ENCODE peak calls at places on chromosome 19, in six cellular contexts. N, V, R, J, C and G are unnamed samples. For H3K36me3, the result is how much of the 10 kb centered on the place peaks cover.

GRCh38 chr19:51195616-51196015 is 29.3 kb upstream of the CD33 start:
- DNase-seq in R (no peak), V (no peak), C (no peak), J (no peak), N (no peak), G (peak)

GRCh38 chr19:18319591-18320135 is 3.2 kb downstream of the LSM4 start:
- DNase-seq in N (peak), V (peak), R (no peak), C (no peak), J (no peak), G (no peak)

GRCh38 chr19:52176574-52176973 is 5.2 kb upstream of the ZNF836 start:
- DNase-seq in R (no peak), C (no peak), V (peak), J (no peak), N (no peak), G (no peak)

GRCh38 chr19:29502581-29502850 is 23.3 kb upstream of the VSTM2B start:
- DNase-seq in C (no peak), N (no peak), J (no peak), V (no peak), R (no peak), G (no peak)

GRCh38 chr19:19758164-19758563 is 25.3 kb upstream of the ZNF14 start:
- DNase-seq in N (no peak), R (no peak), J (no peak), V (no peak), C (no peak), G (no peak)

GRCh38 chr19:40279761-40280607 is 5.2 kb downstream of the AKT2 start:
- DNase-seq in R (no peak), V (no peak), J (no peak), C (no peak), N (no peak), G (no peak)

GRCh38 chr19:45884682-45885555 is 1.0 kb downstream of the IRF2BP1 start:
- DNase-seq in R (no peak), C (peak), V (peak), N (peak), J (no peak), G (no peak)

GRCh38 chr19:29855771-29856510 is 44.1 kb downstream of the CCNE1 start:
- DNase-seq in R (no peak), C (no peak), J (no peak), N (no peak), V (no peak), G (no peak)

GRCh38 chr19:16521715-16522289 is 20.4 kb downstream of the CHERP start:
- DNase-seq in N (no peak), C (no peak), R (no peak), V (no peak), J (no peak), G (no peak)

GRCh38 chr19:30664358-30665058 is 292.3 kb downstream of the ZNF536 start:
- DNase-seq in V (peak), J (no peak), C (no peak), N (peak), R (no peak), G (no peak)

GRCh38 chr19:7397687-7398086 is 49.0 kb downstream of the ARHGEF18 start:
- DNase-seq in C (no peak), N (no peak), J (no peak), R (no peak), V (no peak), G (no peak)

GRCh38 chr19:11659612-11660011 is 62.3 kb downstream of the ZNF627 start:
- DNase-seq in R (no peak), V (no peak), N (no peak), J (no peak), C (no peak), G (no peak)

GRCh38 chr19:23070353-23070781 is 46.5 kb upstream of the ZNF730 start:
- DNase-seq in J (peak), R (no peak), C (peak), V (no peak), N (no peak), G (peak)

GRCh38 chr19:53432088-53432661 is 391 bp downstream of the ZNF761 start:
- DNase-seq in J (peak), R (no peak), C (no peak), N (no peak), V (peak), G (peak)

GRCh38 chr19:49282184-49282583 is 42.8 kb downstream of the SLC6A16 start:
- DNase-seq in R (no peak), V (no peak), C (no peak), J (no peak), N (no peak), G (no peak)

GRCh38 chr19:50708179-50708879 is 11.3 kb downstream of the SHANK1 start:
- DNase-seq in J (no peak), V (no peak), N (no peak), R (no peak), C (no peak), G (no peak)

GRCh38 chr19:49430678-49431329 is 5.6 kb downstream of the GFY start:
- DNase-seq in V (no peak), J (peak), R (no peak), C (no peak), N (no peak), G (no peak)

GRCh38 chr19:44820648-44821609 is 12.0 kb downstream of the BCAM start:
- DNase-seq in C (no peak), R (no peak), V (no peak), J (no peak), N (no peak), G (peak)

GRCh38 chr19:5923356-5923755 is 9.3 kb downstream of the CAPS start:
- DNase-seq in N (no peak), R (no peak), V (no peak), J (no peak), C (no peak), G (no peak)

GRCh38 chr19:999379-999719 is 870 bp upstream of the GRIN3B start:
- DNase-seq in N (no peak), V (no peak), C (no peak), R (no peak), J (no peak), G (no peak)

GRCh38 chr19:39363909-39364457 is 21.8 kb downstream of the SAMD4B start:
- DNase-seq in C (no peak), R (no peak), N (no peak), J (no peak), V (no peak), G (no peak)

GRCh38 chr19:39937094-39937493 is 2.7 kb upstream of the FCGBP start:
- DNase-seq in C (no peak), V (no peak), R (no peak), N (no peak), J (no peak), G (no peak)

GRCh38 chr19:33395561-33396550 is 22.3 kb downstream of the CEBPG start:
- DNase-seq in V (peak), C (no peak), N (peak), R (no peak), J (no peak), G (peak)

GRCh38 chr19:19436137-19436691 is 30.7 kb downstream of the GATAD2A start:
- DNase-seq in J (no peak), N (no peak), R (no peak), V (no peak), C (no peak), G (no peak)

GRCh38 chr19:41205995-41206394 is 13.0 kb downstream of the CYP2S1 start:
- DNase-seq in V (no peak), R (no peak), J (no peak), C (no peak), N (no peak), G (no peak)

GRCh38 chr19:18415177-18415867 is 3.9 kb upstream of the SSBP4 start:
- DNase-seq in J (peak), C (peak), V (no peak), N (no peak), R (no peak), G (no peak)

GRCh38 chr19:10828981-10829821 is 6.8 kb downstream of the TMED1 start:
- DNase-seq in J (no peak), V (no peak), R (no peak), C (no peak), N (no peak), G (peak)

GRCh38 chr19:46840157-46840942 is 10.3 kb downstream of the AP2S1 start:
- DNase-seq in R (no peak), J (no peak), N (no peak), C (no peak), V (peak), G (peak)

GRCh38 chr19:51809787-51810186 is 14.8 kb downstream of the FPR3 start:
- DNase-seq in R (no peak), C (no peak), J (no peak), V (no peak), N (no peak), G (no peak)

GRCh38 chr19:16661480-16662034 is 618 bp downstream of the TMEM38A start:
- DNase-seq in N (no peak), C (peak), J (peak), R (no peak), V (peak), G (peak)

GRCh38 chr19:49999371-50000010 is 25.7 kb downstream of the VRK3 start:
- DNase-seq in J (no peak), R (no peak), N (no peak), V (no peak), C (no peak), G (no peak)

GRCh38 chr19:15479391-15480345 is at the start of gene PGLYRP2:
- DNase-seq in R (no peak), V (peak), J (no peak), N (peak), C (peak), G (peak)

GRCh38 chr19:6668696-6669095 is 1.3 kb downstream of the TNFSF14 start:
- DNase-seq in J (no peak), V (no peak), R (no peak), N (no peak), C (no peak), G (no peak)

GRCh38 chr19:39677931-39678889 is 22.5 kb downstream of the LGALS16 start:
- DNase-seq in C (peak), R (no peak), J (no peak), N (peak), V (peak), G (no peak)

GRCh38 chr19:51295382-51296126 is 15.9 kb upstream of the IGLON5 start:
- DNase-seq in V (no peak), R (no peak), J (peak), N (no peak), C (no peak), G (no peak)

GRCh38 chr19:35725216-35725861 is 7.5 kb downstream of the KMT2B start:
- DNase-seq in N (no peak), C (no peak), V (no peak), R (no peak), J (no peak), G (no peak)
- H3K36me3 ChIP-seq in N (under half), C (under half), V (half or more), R (half or more), J (half or more), G (half or more)

GRCh38 chr19:2259331-2259730 is 3.1 kb upstream of the JSRP1 start:
- DNase-seq in R (no peak), C (no peak), N (no peak), J (no peak), V (no peak), G (no peak)

GRCh38 chr19:2255112-2255845 is 938 bp downstream of the JSRP1 start:
- DNase-seq in R (no peak), V (no peak), J (no peak), C (no peak), N (no peak), G (peak)

GRCh38 chr19:2254052-2254872 is 2.0 kb downstream of the JSRP1 start:
- DNase-seq in C (no peak), V (no peak), R (no peak), J (no peak), N (no peak), G (no peak)

GRCh38 chr19:2253106-2254051 is 2.8 kb downstream of the JSRP1 start:
- DNase-seq in N (no peak), C (no peak), J (no peak), V (no peak), R (no peak), G (no peak)

DNA sequence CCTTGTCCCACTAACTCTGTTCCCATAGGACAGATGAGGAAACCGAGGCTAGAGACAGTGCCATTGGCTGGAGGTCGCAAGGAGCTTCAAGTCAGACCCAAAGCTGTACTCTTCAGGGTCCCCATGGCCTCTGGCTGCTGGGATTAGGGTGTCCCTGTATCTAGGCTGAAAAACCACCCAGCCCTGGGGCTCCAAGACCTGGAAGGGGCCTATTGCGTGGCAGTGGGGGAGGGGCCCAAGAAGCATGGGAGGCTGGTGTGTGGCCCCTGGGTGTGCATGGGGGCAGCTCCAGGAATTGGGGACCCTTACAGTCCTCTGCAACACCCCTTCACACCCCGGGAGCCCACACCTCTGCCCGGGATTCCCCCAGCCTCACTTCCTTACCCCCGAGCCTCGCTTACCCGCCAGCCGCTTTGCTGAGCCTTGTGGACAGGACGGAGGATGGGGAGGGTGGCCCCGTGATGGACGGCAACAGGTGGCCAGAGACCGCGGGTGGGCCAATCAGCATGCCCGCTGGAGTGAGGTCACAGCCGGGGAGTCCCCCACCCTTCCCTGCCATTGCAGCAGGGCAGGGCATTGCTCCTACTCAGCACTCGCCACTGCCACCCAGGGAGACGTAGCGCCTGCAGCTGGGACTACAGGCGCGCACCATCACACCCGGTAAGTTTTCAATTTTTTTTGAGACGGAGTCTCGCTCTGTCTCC is at the start of gene JSRP1:
- DNase-seq in R (no peak), J (no peak), N (no peak), C (no peak), V (no peak), G (peak)
- TF ChIP-seq POLR2AphosphoS5 in R (no peak), J (no peak), N (no peak), C (no peak), V (no peak), G (no peak)

DNA sequence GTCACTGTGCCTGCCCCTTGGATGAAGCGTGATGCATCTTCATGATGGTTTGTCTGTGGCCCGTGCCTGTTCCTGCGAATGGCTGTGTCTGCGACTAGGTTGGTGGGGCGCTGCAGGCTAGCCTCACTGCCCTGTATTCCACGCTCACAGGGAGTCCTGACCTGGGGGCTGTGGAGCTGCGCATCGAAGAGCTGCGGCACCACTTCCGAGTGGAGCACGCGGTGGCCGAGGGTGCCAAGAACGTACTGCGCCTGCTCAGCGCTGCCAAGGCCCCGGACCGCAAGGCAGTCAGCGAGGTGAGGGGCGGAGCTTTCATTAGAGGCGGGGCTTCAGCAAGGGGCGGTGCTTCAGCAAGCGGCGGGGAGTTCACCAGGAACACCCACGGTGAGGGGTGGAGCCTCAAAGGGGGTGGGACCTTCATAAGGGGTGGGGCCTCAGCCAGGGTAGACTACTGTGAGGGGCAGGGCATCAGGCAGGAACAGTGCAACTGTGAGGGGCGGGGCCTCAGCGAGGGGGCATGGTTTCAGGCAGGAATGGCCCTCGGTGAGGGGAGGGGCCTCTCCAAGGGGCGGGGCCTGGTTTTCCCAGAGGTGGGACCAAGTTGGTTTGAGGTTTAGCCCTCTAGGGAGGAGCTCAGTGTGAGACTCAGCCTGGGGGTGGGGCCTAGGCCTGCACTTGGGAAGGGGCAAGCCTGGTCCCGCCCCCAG is 17.2 kb downstream of the PKN1 start:
- DNase-seq in R (peak), C (no peak), J (no peak), N (no peak), V (no peak), G (no peak)
- TF ChIP-seq POLR2A in R (no peak), C (no peak), J (no peak), N (no peak), V (no peak), G (no peak)

DNA sequence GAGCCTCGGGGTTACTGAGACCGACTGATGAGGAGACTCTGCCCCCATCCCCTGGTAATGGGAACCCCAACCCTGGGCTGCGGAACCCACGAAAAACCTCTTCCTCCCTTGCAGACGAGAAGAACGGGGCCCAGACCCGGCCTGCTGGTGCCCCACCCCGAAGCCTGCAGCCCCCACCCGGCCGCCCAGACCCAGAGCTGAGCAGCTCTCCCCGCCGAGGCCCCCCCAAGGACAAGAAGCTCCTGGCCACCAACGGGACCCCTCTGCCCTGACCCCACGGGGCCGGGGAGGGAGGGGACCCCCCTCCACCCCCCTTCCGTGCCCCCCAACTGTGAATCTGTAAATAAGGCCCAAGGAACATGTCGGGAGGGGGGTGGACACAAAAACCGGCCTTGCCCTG is 13.3 kb downstream of the TMEM150B start:
- DNase-seq in N (no peak), J (no peak), C (no peak), V (no peak), R (no peak), G (no peak)
- H3K36me3 ChIP-seq in N (under half), J (under half), C (under half), V (under half), R (under half), G (under half)

DNA sequence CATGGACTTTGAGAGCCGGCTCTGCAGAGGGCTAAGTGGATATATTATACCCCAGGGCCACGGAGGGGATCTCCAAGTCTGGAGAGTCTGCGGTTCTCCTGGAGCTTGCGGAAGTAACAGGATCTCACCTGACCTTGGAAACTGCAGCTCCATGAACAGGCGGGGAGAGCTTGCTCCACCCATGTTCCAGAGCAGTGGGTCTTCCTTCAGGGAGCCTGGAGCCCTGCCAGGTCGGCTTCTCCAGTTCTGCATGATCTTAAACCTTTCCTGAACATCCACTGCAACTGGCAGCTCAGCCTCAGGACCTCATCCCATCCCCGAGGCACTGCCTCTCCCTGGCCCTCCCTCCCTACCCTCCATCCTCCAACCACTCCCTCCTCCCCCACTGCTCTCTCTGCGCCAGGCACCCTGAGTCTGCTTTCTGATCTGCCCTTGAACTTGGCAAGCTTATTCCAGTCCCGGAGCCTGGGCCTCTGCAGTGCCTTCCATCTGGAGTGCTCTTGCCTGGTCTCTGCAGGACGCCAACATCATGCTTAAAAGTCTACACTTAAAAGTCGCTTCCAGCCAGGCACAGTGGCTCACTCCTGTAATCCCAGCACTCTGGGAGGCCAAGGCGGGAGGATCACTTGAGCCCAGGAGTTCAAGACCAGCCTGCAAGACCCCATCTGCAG is 13.2 kb downstream of the ATCAY start:
- DNase-seq in J (no peak), C (no peak), V (peak), N (no peak), R (no peak), G (no peak)
- TF ChIP-seq POLR2AphosphoS5 in J (no peak), C (no peak), V (no peak), N (no peak), R (no peak), G (no peak)

GRCh38 chr19:3493651-3494050 is 6.8 kb downstream of the DOHH start:
- DNase-seq in N (no peak), R (no peak), J (no peak), V (no peak), C (no peak), G (no peak)
- TF ChIP-seq POLR2A in N (no peak), R (no peak), J (no peak), V (no peak), C (no peak), G (no peak)

GRCh38 chr19:34416021-34416545 is 11.9 kb downstream of the PDCD2L start:
- DNase-seq in N (no peak), J (peak), R (no peak), C (no peak), V (no peak), G (no peak)
- H3K36me3 ChIP-seq in N (under half), J (under half), R (under half), C (under half), V (half or more), G (under half)

DNA sequence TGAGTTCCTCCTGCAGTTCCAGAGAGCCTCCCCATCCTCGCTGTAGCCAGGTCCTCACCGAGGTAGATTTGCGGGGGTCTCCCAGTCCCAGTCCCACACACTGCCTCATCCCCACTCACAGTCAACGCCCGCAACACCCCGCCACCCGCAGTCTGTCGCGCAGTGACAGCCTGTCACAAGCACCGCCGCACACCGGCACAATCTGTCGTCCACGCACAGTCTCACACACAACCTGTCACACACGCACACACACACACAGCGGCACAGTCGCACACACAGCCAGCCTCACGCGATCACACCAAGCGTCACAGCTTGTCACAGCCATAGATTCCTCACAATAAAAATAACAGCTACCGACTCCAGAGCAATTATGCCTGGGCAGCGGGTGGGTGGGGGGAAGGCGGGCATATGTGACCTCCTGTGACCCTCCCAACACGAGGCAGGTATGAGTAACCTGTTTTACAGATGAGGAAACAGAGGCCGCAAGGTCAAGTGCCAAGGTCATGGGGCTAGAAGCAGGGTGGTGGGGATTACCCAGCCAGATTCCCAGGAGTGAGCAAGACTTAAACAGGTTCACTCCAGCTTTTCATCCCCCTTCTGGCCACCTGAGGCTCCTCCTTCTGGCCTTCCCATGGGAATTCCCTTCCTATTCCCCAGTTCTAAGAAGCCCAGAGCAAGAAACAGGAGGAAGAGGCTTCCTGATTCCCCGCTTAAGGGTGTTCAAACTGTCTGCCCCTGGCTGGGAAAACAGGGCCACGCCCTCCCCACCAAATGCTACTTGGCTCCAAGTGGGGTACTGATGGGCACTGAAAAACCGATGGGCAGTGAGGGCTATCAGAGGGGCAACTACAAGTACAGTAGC is 13.9 kb downstream of the NFIX start:
- DNase-seq in J (no peak), N (no peak), R (no peak), C (no peak), V (no peak), G (peak)
- TF ChIP-seq POLR2AphosphoS5 in J (no peak), N (peak), R (no peak), C (no peak), V (no peak), G (no peak)